ENCODE peak calls at places on chromosomes 6 and 20, in seven cellular contexts. A, C, W, L, S, G and N are unnamed samples.

GRCh38 chr6:43951063-43951755 is 176.0 kb downstream of the MRPL14 start:
- DNase-seq in L (no peak), G (peak), W (peak), S (peak), A (no peak), C (no peak), N (no peak)

GRCh38 chr20:50049442-50050026 is 63.4 kb downstream of the UBE2V1 start:
- DNase-seq in L (no peak), W (no peak), A (no peak), C (no peak), S (no peak), G (no peak), N (no peak)

GRCh38 chr20:37598611-37599342 is 71.1 kb upstream of the BLCAP start:
- DNase-seq in A (no peak), G (no peak), W (no peak), S (no peak), L (no peak), C (no peak), N (no peak)

GRCh38 chr6:13508711-13509705 is 21.6 kb upstream of the GFOD1 start:
- DNase-seq in L (no peak), G (peak), C (no peak), W (no peak), S (peak), A (no peak), N (no peak)

GRCh38 chr20:58722877-58723627 is 30.5 kb downstream of the NPEPL1 start:
- DNase-seq in C (no peak), W (no peak), L (no peak), G (no peak), S (no peak), A (no peak), N (no peak)

GRCh38 chr6:113719056-113719455 is 138.1 kb upstream of the MARCKS start:
- DNase-seq in C (no peak), S (peak), L (no peak), W (peak), G (no peak), A (no peak), N (peak)

GRCh38 chr6:122472022-122472340 is 374 bp upstream of the SERINC1 start:
- DNase-seq in L (no peak), W (no peak), C (no peak), A (no peak), G (no peak), S (no peak), N (no peak)

GRCh38 chr6:6057442-6058053 is 50.8 kb upstream of the NRN1 start:
- DNase-seq in C (no peak), A (no peak), W (peak), L (no peak), S (peak), G (peak), N (peak)

GRCh38 chr6:46626976-46627375 is 25.6 kb downstream of the CYP39A1 start:
- DNase-seq in L (no peak), W (no peak), S (no peak), C (no peak), A (no peak), G (no peak), N (no peak)

GRCh38 chr6:138546733-138547185 is 47.5 kb upstream of the NHSL1 start:
- DNase-seq in W (no peak), S (peak), C (no peak), L (peak), G (peak), A (no peak), N (no peak)

GRCh38 chr20:59207742-59208357 is 44.2 kb downstream of the ZNF831 start:
- DNase-seq in C (peak), S (peak), W (no peak), A (peak), L (peak), G (peak), N (no peak)

GRCh38 chr6:145744619-145745018 is 9.3 kb upstream of the EPM2A start:
- DNase-seq in G (no peak), C (no peak), L (no peak), S (no peak), A (no peak), W (no peak), N (no peak)

GRCh38 chr6:31847276-31847978 is 15.2 kb downstream of the NEU1 start:
- DNase-seq in G (no peak), A (no peak), L (no peak), W (no peak), S (no peak), C (no peak), N (no peak)

GRCh38 chr20:59994697-59995122 is 36.5 kb downstream of the CDH26 start:
- DNase-seq in A (no peak), L (no peak), W (peak), C (no peak), G (no peak), S (peak), N (no peak)

GRCh38 chr6:128114164-128114563 is 213.3 kb upstream of the THEMIS start:
- DNase-seq in G (no peak), A (no peak), W (no peak), C (no peak), S (no peak), L (no peak), N (no peak)

GRCh38 chr6:139152892-139153271 is 18.0 kb downstream of the HECA start:
- DNase-seq in W (no peak), L (no peak), A (no peak), C (no peak), S (no peak), G (no peak), N (no peak)

GRCh38 chr20:4038676-4039075 is 23.3 kb upstream of the RNF24 start:
- DNase-seq in A (no peak), C (no peak), W (no peak), L (no peak), G (no peak), S (no peak), N (no peak)

GRCh38 chr6:163415620-163416379 is 1.3 kb downstream of the QKI start:
- DNase-seq in S (peak), C (no peak), L (no peak), W (peak), A (no peak), G (peak), N (no peak)

GRCh38 chr6:117448732-117449131 is 23.0 kb upstream of the ROS1 start:
- DNase-seq in A (no peak), W (peak), S (peak), G (peak), L (no peak), C (no peak), N (no peak)

GRCh38 chr6:64238071-64238470 is 602.5 kb downstream of the PHF3 start:
- DNase-seq in G (no peak), W (no peak), A (no peak), L (no peak), C (no peak), S (no peak), N (no peak)

GRCh38 chr6:158559895-158560786 is at the start of gene TMEM181:
- DNase-seq in W (peak), C (peak), G (peak), S (peak), L (peak), A (peak), N (peak)

GRCh38 chr6:11653028-11653583 is 115.6 kb downstream of the TMEM170B start:
- DNase-seq in A (no peak), W (peak), L (peak), G (peak), C (no peak), S (peak), N (no peak)

GRCh38 chr20:50056951-50057403 is 56.0 kb downstream of the UBE2V1 start:
- DNase-seq in G (no peak), S (no peak), W (no peak), A (no peak), L (no peak), C (no peak), N (no peak)

GRCh38 chr20:25065625-25066338 is 7.8 kb upstream of the ACSS1 start:
- DNase-seq in A (peak), S (peak), G (peak), W (peak), C (no peak), L (peak), N (no peak)

GRCh38 chr6:110036408-110037302 is 58.5 kb downstream of the GPR6 start:
- DNase-seq in C (no peak), G (no peak), W (no peak), A (no peak), S (no peak), L (no peak), N (no peak)